ENCODE peak calls at places on chromosomes 12 and 14, in ten cellular contexts. One of them, this sample, is unnamed.
A peak's percentile ranks its signal among the peaks of the same experiment; 100 is the strongest.

GRCh38 chr12:55829967-55830600 is 697 bp upstream of the DNAJC14 start:
- DNase-seq in cardiac fibroblast: no peak
- DNase-seq in heart left ventricle: peak; percentile 55
- DNase-seq in foreskin fibroblast: no peak
- DNase-seq in vagina: no peak
- DNase-seq in stomach: peak; percentile 58
- DNase-seq in endothelial cell of umbilical vein: peak; percentile 70
- DNase-seq in mucosa of descending colon: peak; percentile 61
- DNase-seq in choroid plexus epithelial cell: no peak
- DNase-seq in ovary: peak; percentile 72
- DNase-seq in this sample: peak; percentile 64

GRCh38 chr12:127998936-127999467 is 268.0 kb upstream of the TMEM132C start:
- DNase-seq in cardiac fibroblast: no peak
- DNase-seq in heart left ventricle: no peak
- DNase-seq in foreskin fibroblast: no peak
- DNase-seq in vagina: no peak
- DNase-seq in stomach: no peak
- DNase-seq in endothelial cell of umbilical vein: no peak
- DNase-seq in mucosa of descending colon: no peak
- DNase-seq in choroid plexus epithelial cell: no peak
- DNase-seq in ovary: no peak
- DNase-seq in this sample: no peak

GRCh38 chr14:59097681-59098080 is 90.8 kb upstream of the DAAM1 start:
- DNase-seq in cardiac fibroblast: peak; percentile 21
- DNase-seq in heart left ventricle: no peak
- DNase-seq in foreskin fibroblast: peak; percentile 30
- DNase-seq in vagina: no peak
- DNase-seq in stomach: no peak
- DNase-seq in endothelial cell of umbilical vein: no peak
- DNase-seq in mucosa of descending colon: no peak
- DNase-seq in choroid plexus epithelial cell: peak; percentile 52
- DNase-seq in ovary: no peak
- DNase-seq in this sample: no peak

GRCh38 chr12:108686753-108687152 is 44.6 kb downstream of the CORO1C start:
- DNase-seq in cardiac fibroblast: no peak
- DNase-seq in heart left ventricle: peak; percentile 39
- DNase-seq in foreskin fibroblast: no peak
- DNase-seq in vagina: no peak
- DNase-seq in stomach: no peak
- DNase-seq in endothelial cell of umbilical vein: no peak
- DNase-seq in mucosa of descending colon: no peak
- DNase-seq in choroid plexus epithelial cell: no peak
- DNase-seq in ovary: no peak
- DNase-seq in this sample: no peak

GRCh38 chr12:109126781-109127180 is 10.4 kb downstream of the ACACB start:
- DNase-seq in cardiac fibroblast: peak; percentile 77
- DNase-seq in heart left ventricle: no peak
- DNase-seq in foreskin fibroblast: no peak
- DNase-seq in vagina: no peak
- DNase-seq in stomach: no peak
- DNase-seq in endothelial cell of umbilical vein: no peak
- DNase-seq in mucosa of descending colon: no peak
- DNase-seq in choroid plexus epithelial cell: peak; percentile 11
- DNase-seq in ovary: no peak
- DNase-seq in this sample: no peak

GRCh38 chr14:22890416-22890815 is 7.4 kb downstream of the REM2 start:
- DNase-seq in cardiac fibroblast: no peak
- DNase-seq in heart left ventricle: no peak
- DNase-seq in foreskin fibroblast: no peak
- DNase-seq in vagina: no peak
- DNase-seq in stomach: no peak
- DNase-seq in endothelial cell of umbilical vein: no peak
- DNase-seq in mucosa of descending colon: no peak
- DNase-seq in choroid plexus epithelial cell: no peak
- DNase-seq in ovary: no peak
- DNase-seq in this sample: no peak

GRCh38 chr14:85731198-85731597 is 201.3 kb downstream of the FLRT2 start:
- DNase-seq in cardiac fibroblast: peak; percentile 72
- DNase-seq in heart left ventricle: peak; percentile 45
- DNase-seq in foreskin fibroblast: peak; percentile 16
- DNase-seq in vagina: no peak
- DNase-seq in stomach: no peak
- DNase-seq in endothelial cell of umbilical vein: no peak
- DNase-seq in mucosa of descending colon: peak; percentile 11
- DNase-seq in choroid plexus epithelial cell: peak; percentile 65
- DNase-seq in ovary: no peak
- DNase-seq in this sample: no peak

GRCh38 chr12:108482717-108483212 is 32.3 kb upstream of the FICD start:
- DNase-seq in cardiac fibroblast: no peak
- DNase-seq in heart left ventricle: no peak
- DNase-seq in foreskin fibroblast: no peak
- DNase-seq in vagina: no peak
- DNase-seq in stomach: no peak
- DNase-seq in endothelial cell of umbilical vein: no peak
- DNase-seq in mucosa of descending colon: no peak
- DNase-seq in choroid plexus epithelial cell: peak; percentile 67
- DNase-seq in ovary: no peak
- DNase-seq in this sample: no peak

GRCh38 chr12:29317556-29318363 is 63.2 kb downstream of the ERGIC2 start:
- DNase-seq in cardiac fibroblast: peak; percentile 64
- DNase-seq in heart left ventricle: peak; percentile 57
- DNase-seq in foreskin fibroblast: peak; percentile 45
- DNase-seq in vagina: no peak
- DNase-seq in stomach: peak; percentile 38
- DNase-seq in endothelial cell of umbilical vein: peak; percentile 72
- DNase-seq in mucosa of descending colon: peak; percentile 58
- DNase-seq in choroid plexus epithelial cell: peak; percentile 76
- DNase-seq in ovary: no peak
- DNase-seq in this sample: peak; percentile 55

GRCh38 chr12:32139064-32139421 is 32.4 kb downstream of the BICD1 start:
- DNase-seq in cardiac fibroblast: peak; percentile 62
- DNase-seq in heart left ventricle: no peak
- DNase-seq in foreskin fibroblast: peak; percentile 32
- DNase-seq in vagina: no peak
- DNase-seq in stomach: no peak
- DNase-seq in endothelial cell of umbilical vein: peak; percentile 39
- DNase-seq in mucosa of descending colon: peak; percentile 35
- DNase-seq in choroid plexus epithelial cell: peak; percentile 82
- DNase-seq in ovary: no peak
- DNase-seq in this sample: peak; percentile 46

GRCh38 chr12:31582155-31582554 is 8.8 kb downstream of the DENND5B start:
- DNase-seq in cardiac fibroblast: peak; percentile 27
- DNase-seq in heart left ventricle: no peak
- DNase-seq in foreskin fibroblast: peak; percentile 18
- DNase-seq in vagina: no peak
- DNase-seq in stomach: no peak
- DNase-seq in endothelial cell of umbilical vein: no peak
- DNase-seq in mucosa of descending colon: no peak
- DNase-seq in choroid plexus epithelial cell: peak; percentile 72
- DNase-seq in ovary: no peak
- DNase-seq in this sample: no peak

GRCh38 chr12:89468648-89469326 is 55.8 kb downstream of the GALNT4 start:
- DNase-seq in cardiac fibroblast: no peak
- DNase-seq in heart left ventricle: no peak
- DNase-seq in foreskin fibroblast: no peak
- DNase-seq in vagina: no peak
- DNase-seq in stomach: no peak
- DNase-seq in endothelial cell of umbilical vein: no peak
- DNase-seq in mucosa of descending colon: no peak
- DNase-seq in choroid plexus epithelial cell: no peak
- DNase-seq in ovary: no peak
- DNase-seq in this sample: no peak

GRCh38 chr14:89524412-89524811 is 107.4 kb upstream of the FOXN3 start:
- DNase-seq in cardiac fibroblast: no peak
- DNase-seq in heart left ventricle: no peak
- DNase-seq in foreskin fibroblast: no peak
- DNase-seq in vagina: no peak
- DNase-seq in stomach: no peak
- DNase-seq in endothelial cell of umbilical vein: no peak
- DNase-seq in mucosa of descending colon: no peak
- DNase-seq in choroid plexus epithelial cell: no peak
- DNase-seq in ovary: no peak
- DNase-seq in this sample: no peak

GRCh38 chr12:39626033-39626814 is 6.6 kb upstream of the ABCD2 start:
- DNase-seq in cardiac fibroblast: no peak
- DNase-seq in heart left ventricle: no peak
- DNase-seq in foreskin fibroblast: no peak
- DNase-seq in vagina: no peak
- DNase-seq in stomach: no peak
- DNase-seq in endothelial cell of umbilical vein: no peak
- DNase-seq in mucosa of descending colon: no peak
- DNase-seq in choroid plexus epithelial cell: no peak
- DNase-seq in ovary: no peak
- DNase-seq in this sample: no peak

DNA sequence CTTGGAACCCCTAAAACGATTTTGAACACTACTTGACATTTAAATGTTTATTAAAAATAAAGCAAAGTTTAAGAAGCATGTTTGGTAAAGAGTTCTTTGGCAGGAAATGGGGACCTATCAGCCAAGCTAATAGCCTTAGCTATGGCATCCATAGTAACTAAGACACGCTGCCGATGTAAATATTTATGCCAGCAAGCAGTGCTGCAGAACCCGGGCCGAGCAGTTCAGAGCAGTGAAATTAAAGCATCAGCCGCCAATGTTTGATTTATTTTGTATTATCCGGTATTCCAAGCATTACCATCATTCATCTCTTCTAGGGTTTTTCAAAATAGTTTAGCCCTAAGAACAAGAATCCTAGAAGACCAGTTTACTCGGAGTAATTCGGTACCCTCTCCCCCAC is 61.6 kb downstream of the PPP2R5C start:
- DNase-seq in cardiac fibroblast: peak; percentile 26
- DNase-seq in heart left ventricle: no peak
- DNase-seq in foreskin fibroblast: no peak
- DNase-seq in vagina: peak; percentile 16
- DNase-seq in stomach: no peak
- DNase-seq in endothelial cell of umbilical vein: no peak
- DNase-seq in mucosa of descending colon: no peak
- DNase-seq in choroid plexus epithelial cell: no peak
- DNase-seq in ovary: no peak
- DNase-seq in this sample: no peak
- H3K4me3 ChIP-seq in cardiac fibroblast: no peak overlapping the region
- H3K4me3 ChIP-seq in heart left ventricle: peak overlapping the region; percentile 3
- H3K4me3 ChIP-seq in foreskin fibroblast: no peak overlapping the region
- H3K4me3 ChIP-seq in vagina: peak overlapping the region; percentile 21
- H3K4me3 ChIP-seq in stomach: peak overlapping the region; percentile 22
- H3K4me3 ChIP-seq in endothelial cell of umbilical vein: no peak overlapping the region
- H3K4me3 ChIP-seq in mucosa of descending colon: no peak overlapping the region
- H3K4me3 ChIP-seq in choroid plexus epithelial cell: no peak overlapping the region
- H3K4me3 ChIP-seq in ovary: peak overlapping the region; percentile 15
- H3K4me3 ChIP-seq in this sample: peak overlapping the region; percentile 12

GRCh38 chr12:96720363-96720705 is 186.7 kb upstream of the NEDD1 start:
- DNase-seq in cardiac fibroblast: peak; percentile 10
- DNase-seq in heart left ventricle: no peak
- DNase-seq in foreskin fibroblast: no peak
- DNase-seq in vagina: no peak
- DNase-seq in stomach: no peak
- DNase-seq in endothelial cell of umbilical vein: no peak
- DNase-seq in mucosa of descending colon: peak; percentile 16
- DNase-seq in choroid plexus epithelial cell: no peak
- DNase-seq in ovary: no peak
- DNase-seq in this sample: peak; percentile 8
- TF ChIP-seq CTCF in cardiac fibroblast: no peak
- TF ChIP-seq CTCF in heart left ventricle: no peak
- TF ChIP-seq CTCF in foreskin fibroblast: no peak
- TF ChIP-seq CTCF in vagina: no peak
- TF ChIP-seq CTCF in stomach: no peak
- TF ChIP-seq CTCF in endothelial cell of umbilical vein: no peak
- TF ChIP-seq CTCF in mucosa of descending colon: no peak
- TF ChIP-seq CTCF in choroid plexus epithelial cell: peak; percentile 21
- TF ChIP-seq CTCF in ovary: no peak
- TF ChIP-seq CTCF in this sample: no peak

GRCh38 chr12:107440596-107440995 is 245.0 kb upstream of the PWP1 start:
- DNase-seq in cardiac fibroblast: no peak
- DNase-seq in heart left ventricle: no peak
- DNase-seq in foreskin fibroblast: no peak
- DNase-seq in vagina: no peak
- DNase-seq in stomach: no peak
- DNase-seq in endothelial cell of umbilical vein: no peak
- DNase-seq in mucosa of descending colon: no peak
- DNase-seq in choroid plexus epithelial cell: no peak
- DNase-seq in ovary: no peak
- DNase-seq in this sample: no peak

GRCh38 chr12:107443320-107444090 is 242.1 kb upstream of the PWP1 start:
- DNase-seq in cardiac fibroblast: no peak
- DNase-seq in heart left ventricle: no peak
- DNase-seq in foreskin fibroblast: no peak
- DNase-seq in vagina: no peak
- DNase-seq in stomach: no peak
- DNase-seq in endothelial cell of umbilical vein: no peak
- DNase-seq in mucosa of descending colon: no peak
- DNase-seq in choroid plexus epithelial cell: no peak
- DNase-seq in ovary: no peak
- DNase-seq in this sample: no peak

GRCh38 chr12:107439101-107439738 is 246.4 kb upstream of the PWP1 start:
- DNase-seq in cardiac fibroblast: no peak
- DNase-seq in heart left ventricle: no peak
- DNase-seq in foreskin fibroblast: no peak
- DNase-seq in vagina: no peak
- DNase-seq in stomach: no peak
- DNase-seq in endothelial cell of umbilical vein: no peak
- DNase-seq in mucosa of descending colon: no peak
- DNase-seq in choroid plexus epithelial cell: no peak
- DNase-seq in ovary: no peak
- DNase-seq in this sample: no peak

GRCh38 chr12:107442593-107442992 is 243.0 kb upstream of the PWP1 start:
- DNase-seq in cardiac fibroblast: no peak
- DNase-seq in heart left ventricle: no peak
- DNase-seq in foreskin fibroblast: no peak
- DNase-seq in vagina: no peak
- DNase-seq in stomach: no peak
- DNase-seq in endothelial cell of umbilical vein: no peak
- DNase-seq in mucosa of descending colon: no peak
- DNase-seq in choroid plexus epithelial cell: peak; percentile 18
- DNase-seq in ovary: no peak
- DNase-seq in this sample: no peak

GRCh38 chr12:107441906-107442305 is 243.7 kb upstream of the PWP1 start:
- DNase-seq in cardiac fibroblast: peak; percentile 27
- DNase-seq in heart left ventricle: no peak
- DNase-seq in foreskin fibroblast: no peak
- DNase-seq in vagina: no peak
- DNase-seq in stomach: no peak
- DNase-seq in endothelial cell of umbilical vein: no peak
- DNase-seq in mucosa of descending colon: no peak
- DNase-seq in choroid plexus epithelial cell: peak; percentile 69
- DNase-seq in ovary: no peak
- DNase-seq in this sample: no peak
- H3K4me3 ChIP-seq in cardiac fibroblast: no peak overlapping the region
- H3K4me3 ChIP-seq in heart left ventricle: no peak overlapping the region
- H3K4me3 ChIP-seq in foreskin fibroblast: no peak overlapping the region
- H3K4me3 ChIP-seq in vagina: peak overlapping the region; percentile 3
- H3K4me3 ChIP-seq in stomach: peak overlapping the region; percentile 1
- H3K4me3 ChIP-seq in endothelial cell of umbilical vein: no peak overlapping the region
- H3K4me3 ChIP-seq in mucosa of descending colon: no peak overlapping the region
- H3K4me3 ChIP-seq in choroid plexus epithelial cell: peak overlapping the region; percentile 17
- H3K4me3 ChIP-seq in ovary: no peak overlapping the region
- H3K4me3 ChIP-seq in this sample: no peak overlapping the region

DNA sequence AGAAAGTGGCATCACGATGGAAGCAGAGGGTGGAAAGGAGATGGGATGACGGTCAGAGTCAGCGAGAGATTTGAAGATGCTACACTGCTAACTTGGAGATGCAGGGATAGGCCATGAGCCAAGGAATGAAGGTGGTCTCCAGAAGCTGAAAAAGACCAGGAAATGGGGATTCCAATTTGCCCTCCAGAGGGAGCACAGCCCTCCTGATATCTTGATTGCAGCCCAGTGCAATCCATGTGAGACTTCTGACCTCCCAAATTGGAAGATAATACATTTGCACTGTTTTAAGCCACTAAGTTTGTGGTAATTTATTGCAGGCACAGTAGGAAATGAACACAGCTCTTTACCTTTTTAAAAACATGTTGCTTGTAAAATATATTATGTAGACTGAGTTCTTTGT is 549.5 kb downstream of the VRK1 start:
- DNase-seq in cardiac fibroblast: no peak
- DNase-seq in heart left ventricle: no peak
- DNase-seq in foreskin fibroblast: no peak
- DNase-seq in vagina: no peak
- DNase-seq in stomach: no peak
- DNase-seq in endothelial cell of umbilical vein: no peak
- DNase-seq in mucosa of descending colon: no peak
- DNase-seq in choroid plexus epithelial cell: no peak
- DNase-seq in ovary: no peak
- DNase-seq in this sample: no peak
- TF ChIP-seq CTCF in cardiac fibroblast: no peak
- TF ChIP-seq CTCF in heart left ventricle: no peak
- TF ChIP-seq CTCF in foreskin fibroblast: no peak
- TF ChIP-seq CTCF in vagina: no peak
- TF ChIP-seq CTCF in stomach: no peak
- TF ChIP-seq CTCF in endothelial cell of umbilical vein: no peak
- TF ChIP-seq CTCF in mucosa of descending colon: no peak
- TF ChIP-seq CTCF in choroid plexus epithelial cell: no peak
- TF ChIP-seq CTCF in ovary: no peak
- TF ChIP-seq CTCF in this sample: no peak